ENCODE peak calls at places on chromosomes 1 and 21, in four cellular contexts. K is IMR-90, G is neuronal stem cell, T is H1. F is an unnamed sample.

GRCh38 chr21:36504067-36505058 is 24.4 kb upstream of the CLDN14 start:
- DNase-seq in K (peak), G (peak), T (no peak), F (peak)

GRCh38 chr21:35381743-35382310 is 332.7 kb upstream of the RUNX1 start:
- DNase-seq in K (no peak), T (no peak), G (no peak), F (no peak)

GRCh38 chr1:231533240-231533639 is 4.8 kb downstream of the TSNAX start:
- DNase-seq in G (no peak), T (no peak), K (no peak), F (no peak)

GRCh38 chr1:219159946-219160645 is 13.6 kb upstream of the LYPLAL1 start:
- DNase-seq in K (no peak), G (no peak), T (no peak), F (no peak)

GRCh38 chr1:51555866-51556619 is 37.0 kb upstream of the EPS15 start:
- DNase-seq in G (no peak), T (no peak), K (peak), F (no peak)

GRCh38 chr1:201546093-201546492 is 7.2 kb downstream of the NAV1 start:
- DNase-seq in T (no peak), G (no peak), K (no peak), F (no peak)

GRCh38 chr1:86905875-86906274 is 8.1 kb downstream of the SELENOF start:
- DNase-seq in G (no peak), K (no peak), T (no peak), F (no peak)

GRCh38 chr1:237282266-237282783 is 240.3 kb downstream of the RYR2 start:
- DNase-seq in G (no peak), T (no peak), K (no peak), F (no peak)

GRCh38 chr1:63829349-63830327 is 55.8 kb downstream of the ROR1 start:
- DNase-seq in K (no peak), T (no peak), G (no peak), F (no peak)

GRCh38 chr1:10564063-10564462 is 89.3 kb downstream of the PEX14 start:
- DNase-seq in T (no peak), K (no peak), G (no peak), F (no peak)

GRCh38 chr1:52621950-52622349 is 11.0 kb upstream of the SHISAL2A start:
- DNase-seq in G (no peak), K (no peak), T (no peak), F (no peak)

GRCh38 chr1:160658162-160658955 is 11.5 kb upstream of the SLAMF1 start:
- DNase-seq in K (no peak), T (no peak), G (no peak), F (no peak)
- H2BK15ac ChIP-seq in K (no peak), T (no peak), G (no peak), F (peak)

DNA sequence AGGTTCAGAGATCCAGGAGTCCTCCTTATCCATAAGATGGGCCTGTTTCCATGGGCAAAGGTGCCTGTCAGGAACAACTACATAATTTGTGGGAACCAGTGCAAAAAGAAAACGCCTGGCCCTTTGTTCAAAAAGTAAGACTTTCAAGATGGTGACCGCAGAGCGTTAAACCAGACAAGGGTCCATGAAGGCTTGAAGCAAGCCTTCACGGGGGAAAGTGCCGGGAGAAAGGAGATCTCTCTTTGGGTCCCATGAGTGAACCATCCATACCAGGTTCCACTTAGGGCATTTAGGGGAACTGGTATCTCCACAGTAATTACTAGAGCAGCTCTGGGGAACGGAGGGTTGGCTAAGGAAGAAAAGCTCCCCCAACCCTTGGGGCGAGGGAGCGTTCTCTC is 927 bp upstream of the RASSF5 start:
- DNase-seq in G (no peak), T (no peak), K (no peak), F (no peak)
- H2AFZ ChIP-seq in G (no peak), T (no peak), K (peak), F (no peak)

GRCh38 chr1:222749927-222750326 is 12.9 kb downstream of the FAM177B start:
- DNase-seq in T (no peak), G (peak), K (no peak), F (no peak)

GRCh38 chr1:222757673-222758268 is 20.8 kb downstream of the FAM177B start:
- DNase-seq in T (no peak), K (no peak), G (no peak), F (no peak)

GRCh38 chr1:222750651-222751050 is 13.6 kb downstream of the FAM177B start:
- DNase-seq in G (no peak), T (no peak), K (no peak), F (no peak)

DNA sequence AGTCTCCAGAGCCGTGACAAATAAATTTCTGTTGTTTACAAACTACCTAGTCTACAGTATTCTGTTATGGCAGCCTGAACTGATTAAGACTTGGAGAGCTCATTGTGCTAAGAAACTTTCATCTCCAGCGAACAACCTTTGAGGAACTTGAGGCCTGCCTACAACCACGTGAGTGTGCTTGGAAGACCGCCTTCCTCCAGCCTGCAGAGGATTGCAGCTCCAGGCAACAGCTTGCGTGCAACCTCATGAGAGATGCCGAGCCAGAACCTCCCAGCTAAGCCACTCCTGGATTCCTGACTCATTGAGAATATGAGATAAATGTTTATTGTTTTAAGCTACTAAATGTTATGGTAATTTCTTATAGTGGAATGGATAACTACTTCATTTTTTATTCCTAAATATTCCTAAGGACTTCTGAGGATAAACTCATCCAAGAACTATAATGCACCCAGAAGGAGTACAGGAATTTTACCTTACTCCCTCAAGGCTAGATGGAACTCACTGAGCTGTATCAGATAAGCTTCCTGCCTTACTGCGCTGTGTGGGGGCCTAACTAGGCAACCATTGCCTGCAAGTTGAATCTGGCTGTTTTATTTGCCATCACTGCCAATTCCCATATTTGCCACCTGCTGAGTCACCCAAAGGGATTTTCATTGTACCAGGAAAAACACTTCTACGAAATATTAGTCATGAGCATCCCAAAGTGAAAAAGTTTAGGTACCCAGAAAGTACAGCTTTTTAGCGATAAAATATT is 17.6 kb downstream of the FAM177B start:
- DNase-seq in K (peak), T (no peak), G (no peak), F (no peak)
- H3K4me3 ChIP-seq in K (no peak), T (no peak), G (no peak), F (peak)

GRCh38 chr1:14773621-14774020 is 175.1 kb downstream of the KAZN start:
- DNase-seq in T (no peak), K (no peak), G (no peak), F (no peak)

GRCh38 chr1:14777516-14778506 is 179.3 kb downstream of the KAZN start:
- DNase-seq in T (no peak), G (no peak), K (no peak), F (no peak)

GRCh38 chr1:14775434-14775833 is 176.9 kb downstream of the KAZN start:
- DNase-seq in T (no peak), G (no peak), K (no peak), F (no peak)

GRCh38 chr1:14774225-14774624 is 175.7 kb downstream of the KAZN start:
- DNase-seq in T (no peak), G (no peak), K (no peak), F (no peak)

GRCh38 chr1:14774988-14775387 is 176.5 kb downstream of the KAZN start:
- DNase-seq in T (no peak), K (no peak), G (no peak), F (no peak)
- H2BK15ac ChIP-seq in T (peak), K (no peak), G (no peak), F (no peak)

GRCh38 chr1:157195521-157196244 is 57.5 kb upstream of the ETV3 start:
- DNase-seq in T (no peak), K (no peak), G (no peak), F (no peak)

GRCh38 chr1:157196245-157196543 is 58.0 kb upstream of the ETV3 start:
- DNase-seq in T (no peak), K (no peak), G (no peak), F (no peak)

GRCh38 chr1:157194739-157195520 is 56.7 kb upstream of the ETV3 start:
- DNase-seq in G (no peak), K (no peak), T (no peak), F (no peak)

GRCh38 chr1:157193219-157193618 is 55.0 kb upstream of the ETV3 start:
- DNase-seq in K (no peak), T (no peak), G (no peak), F (no peak)

DNA sequence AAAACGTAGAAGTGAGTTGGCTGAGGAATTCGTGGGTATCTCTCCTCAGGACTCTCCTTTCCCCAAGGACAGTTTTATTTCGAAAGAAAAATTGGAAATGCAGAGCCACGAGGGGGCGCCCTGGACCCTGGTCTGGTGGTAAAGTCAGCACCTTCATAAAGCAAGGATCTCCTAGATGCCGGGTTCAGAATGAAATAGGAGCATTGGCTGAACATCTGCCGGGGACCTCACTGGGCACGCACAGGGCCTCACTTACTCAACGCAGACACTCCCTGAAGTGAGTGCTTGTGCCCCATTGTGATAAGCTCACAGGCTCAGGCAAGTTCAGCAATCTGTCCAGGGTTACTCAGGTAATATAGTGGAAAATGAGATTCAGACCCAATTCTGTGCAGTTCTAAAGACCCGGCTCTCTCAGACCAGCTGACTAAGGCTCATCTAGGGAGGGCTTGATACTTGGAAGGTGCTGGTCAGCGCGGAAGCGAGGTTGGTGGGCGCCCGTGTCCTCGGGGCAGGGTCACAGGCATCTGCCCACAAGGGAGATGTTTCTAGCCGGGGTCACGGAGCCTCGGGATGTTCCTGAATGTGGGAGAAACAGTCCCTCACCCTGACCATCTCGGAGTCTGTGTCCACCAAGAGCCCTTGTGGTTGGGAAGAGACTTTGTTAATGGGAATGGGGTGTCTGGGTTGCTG is 55.7 kb upstream of the ETV3 start:
- DNase-seq in K (peak), T (peak), G (peak), F (peak)
- H2AFZ ChIP-seq in K (peak), T (peak), G (no peak), F (no peak)

DNA sequence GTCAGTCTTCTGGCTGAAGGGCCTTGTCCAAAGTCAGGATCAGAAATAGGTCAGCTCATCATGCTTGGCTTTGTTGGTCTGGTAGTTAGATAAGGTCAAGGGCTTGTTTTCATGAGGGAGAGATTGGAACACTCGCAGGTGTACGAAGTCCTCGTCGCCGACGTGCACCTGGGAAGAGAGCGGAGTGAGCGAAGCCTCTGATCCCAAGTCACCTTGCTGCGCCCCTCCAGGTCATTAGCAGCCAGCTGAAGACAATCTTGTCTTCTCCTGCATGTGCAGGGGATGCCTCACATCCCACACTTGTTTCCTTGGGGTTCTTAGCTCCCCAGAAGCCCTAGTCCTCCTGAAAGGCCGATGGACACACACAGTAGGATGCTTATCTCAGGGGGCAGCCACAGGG is 1.9 kb downstream of the CSTB start:
- DNase-seq in G (no peak), K (no peak), T (no peak), F (no peak)
- H3K4me3 ChIP-seq in G (no peak), K (no peak), T (no peak), F (peak)